ENCODE peak calls at places on chromosomes 13 and 19, in six cellular contexts. One of them, this sample, is unnamed.

GRCh38 chr19:24004166-24004565 is 82.8 kb upstream of the ZNF254 start:
- DNase-seq in PC-3: peak
- DNase-seq in thoracic aorta: no peak
- DNase-seq in heart left ventricle: no peak
- DNase-seq in cardiac muscle cell: no peak
- DNase-seq in stomach: no peak
- DNase-seq in this sample: no peak

GRCh38 chr19:35468637-35469036 is 20.6 kb downstream of the FFAR2 start:
- DNase-seq in PC-3: peak
- DNase-seq in thoracic aorta: no peak
- DNase-seq in heart left ventricle: peak
- DNase-seq in cardiac muscle cell: peak
- DNase-seq in stomach: peak
- DNase-seq in this sample: no peak

GRCh38 chr13:110400786-110401533 is 93.9 kb downstream of the COL4A2 start:
- DNase-seq in PC-3: no peak
- DNase-seq in thoracic aorta: no peak
- DNase-seq in heart left ventricle: no peak
- DNase-seq in cardiac muscle cell: peak
- DNase-seq in stomach: no peak
- DNase-seq in this sample: no peak

GRCh38 chr19:46574533-46574932 is 26.6 kb upstream of the CALM3 start:
- DNase-seq in PC-3: no peak
- DNase-seq in thoracic aorta: no peak
- DNase-seq in heart left ventricle: no peak
- DNase-seq in cardiac muscle cell: peak
- DNase-seq in stomach: no peak
- DNase-seq in this sample: no peak

GRCh38 chr13:39527961-39528720 is 74.9 kb downstream of the LHFPL6 start:
- DNase-seq in PC-3: peak
- DNase-seq in thoracic aorta: no peak
- DNase-seq in heart left ventricle: no peak
- DNase-seq in cardiac muscle cell: peak
- DNase-seq in stomach: no peak
- DNase-seq in this sample: no peak

GRCh38 chr19:12314553-12314952 is 18.9 kb downstream of the ZNF563 start:
- DNase-seq in PC-3: no peak
- DNase-seq in thoracic aorta: no peak
- DNase-seq in heart left ventricle: no peak
- DNase-seq in cardiac muscle cell: no peak
- DNase-seq in stomach: peak
- DNase-seq in this sample: no peak

GRCh38 chr19:2952953-2953481 is 8.2 kb upstream of the ZNF77 start:
- DNase-seq in PC-3: peak
- DNase-seq in thoracic aorta: no peak
- DNase-seq in heart left ventricle: no peak
- DNase-seq in cardiac muscle cell: no peak
- DNase-seq in stomach: peak
- DNase-seq in this sample: no peak

GRCh38 chr19:801861-802496 is 4.7 kb downstream of the PTBP1 start:
- DNase-seq in PC-3: no peak
- DNase-seq in thoracic aorta: no peak
- DNase-seq in heart left ventricle: peak
- DNase-seq in cardiac muscle cell: peak
- DNase-seq in stomach: peak
- DNase-seq in this sample: no peak

GRCh38 chr13:28573595-28574373 is 78.9 kb upstream of the FLT1 start:
- DNase-seq in PC-3: no peak
- DNase-seq in thoracic aorta: no peak
- DNase-seq in heart left ventricle: no peak
- DNase-seq in cardiac muscle cell: no peak
- DNase-seq in stomach: no peak
- DNase-seq in this sample: no peak

GRCh38 chr13:44768775-44769578 is 192.8 kb upstream of the TSC22D1 start:
- DNase-seq in PC-3: peak
- DNase-seq in thoracic aorta: no peak
- DNase-seq in heart left ventricle: no peak
- DNase-seq in cardiac muscle cell: peak
- DNase-seq in stomach: no peak
- DNase-seq in this sample: no peak

GRCh38 chr19:4030552-4030951 is 23.0 kb downstream of the PIAS4 start:
- DNase-seq in PC-3: no peak
- DNase-seq in thoracic aorta: no peak
- DNase-seq in heart left ventricle: no peak
- DNase-seq in cardiac muscle cell: no peak
- DNase-seq in stomach: no peak
- DNase-seq in this sample: no peak

GRCh38 chr13:37403776-37404497 is 194.6 kb downstream of the POSTN start:
- DNase-seq in PC-3: no peak
- DNase-seq in thoracic aorta: no peak
- DNase-seq in heart left ventricle: no peak
- DNase-seq in cardiac muscle cell: peak
- DNase-seq in stomach: no peak
- DNase-seq in this sample: no peak

GRCh38 chr13:94033830-94034642 is 445.4 kb downstream of the DCT start:
- DNase-seq in PC-3: peak
- DNase-seq in thoracic aorta: no peak
- DNase-seq in heart left ventricle: no peak
- DNase-seq in cardiac muscle cell: no peak
- DNase-seq in stomach: no peak
- DNase-seq in this sample: no peak

GRCh38 chr19:1935484-1936208 is 5.3 kb upstream of the CSNK1G2 start:
- DNase-seq in PC-3: peak
- DNase-seq in thoracic aorta: no peak
- DNase-seq in heart left ventricle: no peak
- DNase-seq in cardiac muscle cell: peak
- DNase-seq in stomach: no peak
- DNase-seq in this sample: no peak

GRCh38 chr19:4969772-4970531 is 1.0 kb downstream of the KDM4B start:
- DNase-seq in PC-3: peak
- DNase-seq in thoracic aorta: no peak
- DNase-seq in heart left ventricle: no peak
- DNase-seq in cardiac muscle cell: peak
- DNase-seq in stomach: no peak
- DNase-seq in this sample: peak

GRCh38 chr13:30022796-30023195 is 172.4 kb upstream of the UBL3 start:
- DNase-seq in PC-3: peak
- DNase-seq in thoracic aorta: no peak
- DNase-seq in heart left ventricle: no peak
- DNase-seq in cardiac muscle cell: no peak
- DNase-seq in stomach: no peak
- DNase-seq in this sample: no peak

GRCh38 chr13:52739468-52740071 is at the start of gene CNMD:
- DNase-seq in PC-3: no peak
- DNase-seq in thoracic aorta: no peak
- DNase-seq in heart left ventricle: no peak
- DNase-seq in cardiac muscle cell: no peak
- DNase-seq in stomach: no peak
- DNase-seq in this sample: no peak

GRCh38 chr13:73698859-73699258 is 435.3 kb downstream of the KLF12 start:
- DNase-seq in PC-3: no peak
- DNase-seq in thoracic aorta: no peak
- DNase-seq in heart left ventricle: no peak
- DNase-seq in cardiac muscle cell: no peak
- DNase-seq in stomach: no peak
- DNase-seq in this sample: no peak

GRCh38 chr13:94829201-94829600 is 116.9 kb upstream of the SOX21 start:
- DNase-seq in PC-3: no peak
- DNase-seq in thoracic aorta: no peak
- DNase-seq in heart left ventricle: no peak
- DNase-seq in cardiac muscle cell: no peak
- DNase-seq in stomach: no peak
- DNase-seq in this sample: no peak

GRCh38 chr13:45086484-45086883 is 33.8 kb upstream of the GTF2F2 start:
- DNase-seq in PC-3: peak
- DNase-seq in thoracic aorta: no peak
- DNase-seq in heart left ventricle: no peak
- DNase-seq in cardiac muscle cell: peak
- DNase-seq in stomach: no peak
- DNase-seq in this sample: no peak

GRCh38 chr19:19552811-19553210 is 14.7 kb downstream of the CILP2 start:
- DNase-seq in PC-3: peak
- DNase-seq in thoracic aorta: no peak
- DNase-seq in heart left ventricle: no peak
- DNase-seq in cardiac muscle cell: peak
- DNase-seq in stomach: peak
- DNase-seq in this sample: no peak

GRCh38 chr13:51955281-51955771 is 55.9 kb downstream of the ATP7B start:
- DNase-seq in PC-3: peak
- DNase-seq in thoracic aorta: no peak
- DNase-seq in heart left ventricle: no peak
- DNase-seq in cardiac muscle cell: no peak
- DNase-seq in stomach: no peak
- DNase-seq in this sample: no peak

GRCh38 chr19:35851213-35852028 is 883 bp downstream of the NPHS1 start:
- DNase-seq in PC-3: no peak
- DNase-seq in thoracic aorta: no peak
- DNase-seq in heart left ventricle: no peak
- DNase-seq in cardiac muscle cell: no peak
- DNase-seq in stomach: no peak
- DNase-seq in this sample: no peak

GRCh38 chr13:105587786-105588185 is 947.7 kb downstream of the EFNB2 start:
- DNase-seq in PC-3: peak
- DNase-seq in thoracic aorta: no peak
- DNase-seq in heart left ventricle: no peak
- DNase-seq in cardiac muscle cell: no peak
- DNase-seq in stomach: no peak
- DNase-seq in this sample: no peak

GRCh38 chr19:55820037-55820436 is 11.8 kb downstream of the NLRP11 start:
- DNase-seq in PC-3: no peak
- DNase-seq in thoracic aorta: no peak
- DNase-seq in heart left ventricle: no peak
- DNase-seq in cardiac muscle cell: no peak
- DNase-seq in stomach: no peak
- DNase-seq in this sample: no peak

GRCh38 chr13:113607056-113607455 is 22.5 kb downstream of the TFDP1 start:
- DNase-seq in PC-3: no peak
- DNase-seq in thoracic aorta: no peak
- DNase-seq in heart left ventricle: no peak
- DNase-seq in cardiac muscle cell: no peak
- DNase-seq in stomach: no peak
- DNase-seq in this sample: no peak

GRCh38 chr19:30107351-30107750 is 165.3 kb downstream of the URI1 start:
- DNase-seq in PC-3: no peak
- DNase-seq in thoracic aorta: no peak
- DNase-seq in heart left ventricle: no peak
- DNase-seq in cardiac muscle cell: no peak
- DNase-seq in stomach: no peak
- DNase-seq in this sample: no peak

GRCh38 chr13:37225414-37226047 is 120.1 kb upstream of the CSNK1A1L start:
- DNase-seq in PC-3: no peak
- DNase-seq in thoracic aorta: no peak
- DNase-seq in heart left ventricle: no peak
- DNase-seq in cardiac muscle cell: peak
- DNase-seq in stomach: no peak
- DNase-seq in this sample: no peak

GRCh38 chr13:52096062-52096461 is 32.8 kb downstream of the NEK5 start:
- DNase-seq in PC-3: no peak
- DNase-seq in thoracic aorta: no peak
- DNase-seq in heart left ventricle: no peak
- DNase-seq in cardiac muscle cell: no peak
- DNase-seq in stomach: no peak
- DNase-seq in this sample: no peak

GRCh38 chr19:39377373-39378362 is 13.2 kb downstream of the PAF1 start:
- DNase-seq in PC-3: no peak
- DNase-seq in thoracic aorta: no peak
- DNase-seq in heart left ventricle: no peak
- DNase-seq in cardiac muscle cell: no peak
- DNase-seq in stomach: no peak
- DNase-seq in this sample: no peak

GRCh38 chr13:110453767-110454166 is 107.8 kb downstream of the RAB20 start:
- DNase-seq in PC-3: no peak
- DNase-seq in thoracic aorta: no peak
- DNase-seq in heart left ventricle: no peak
- DNase-seq in cardiac muscle cell: no peak
- DNase-seq in stomach: no peak
- DNase-seq in this sample: no peak

GRCh38 chr19:55090564-55090963 is 14.9 kb downstream of the EPS8L1 start:
- DNase-seq in PC-3: no peak
- DNase-seq in thoracic aorta: no peak
- DNase-seq in heart left ventricle: no peak
- DNase-seq in cardiac muscle cell: no peak
- DNase-seq in stomach: no peak
- DNase-seq in this sample: no peak

GRCh38 chr13:102707465-102707864 is 12.6 kb upstream of the METTL21C start:
- DNase-seq in PC-3: peak
- DNase-seq in thoracic aorta: no peak
- DNase-seq in heart left ventricle: no peak
- DNase-seq in cardiac muscle cell: peak
- DNase-seq in stomach: no peak
- DNase-seq in this sample: no peak
- H3K4me3 ChIP-seq in PC-3: no peak
- H3K4me3 ChIP-seq in thoracic aorta: no peak
- H3K4me3 ChIP-seq in heart left ventricle: no peak
- H3K4me3 ChIP-seq in cardiac muscle cell: no peak
- H3K4me3 ChIP-seq in stomach: no peak
- H3K4me3 ChIP-seq in this sample: no peak

GRCh38 chr13:66994097-66994496 is 236.0 kb downstream of the PCDH9 start:
- DNase-seq in PC-3: no peak
- DNase-seq in thoracic aorta: peak
- DNase-seq in heart left ventricle: peak
- DNase-seq in cardiac muscle cell: peak
- DNase-seq in stomach: peak
- DNase-seq in this sample: peak
- H3K4me3 ChIP-seq in PC-3: no peak
- H3K4me3 ChIP-seq in thoracic aorta: peak
- H3K4me3 ChIP-seq in heart left ventricle: peak
- H3K4me3 ChIP-seq in cardiac muscle cell: no peak
- H3K4me3 ChIP-seq in stomach: peak
- H3K4me3 ChIP-seq in this sample: peak

GRCh38 chr13:109159650-109160309 is 530.4 kb downstream of the MYO16 start:
- DNase-seq in PC-3: no peak
- DNase-seq in thoracic aorta: no peak
- DNase-seq in heart left ventricle: no peak
- DNase-seq in cardiac muscle cell: no peak
- DNase-seq in stomach: no peak
- DNase-seq in this sample: no peak
- H3K4me3 ChIP-seq in PC-3: no peak
- H3K4me3 ChIP-seq in thoracic aorta: no peak
- H3K4me3 ChIP-seq in heart left ventricle: no peak
- H3K4me3 ChIP-seq in cardiac muscle cell: no peak
- H3K4me3 ChIP-seq in stomach: no peak
- H3K4me3 ChIP-seq in this sample: no peak

DNA sequence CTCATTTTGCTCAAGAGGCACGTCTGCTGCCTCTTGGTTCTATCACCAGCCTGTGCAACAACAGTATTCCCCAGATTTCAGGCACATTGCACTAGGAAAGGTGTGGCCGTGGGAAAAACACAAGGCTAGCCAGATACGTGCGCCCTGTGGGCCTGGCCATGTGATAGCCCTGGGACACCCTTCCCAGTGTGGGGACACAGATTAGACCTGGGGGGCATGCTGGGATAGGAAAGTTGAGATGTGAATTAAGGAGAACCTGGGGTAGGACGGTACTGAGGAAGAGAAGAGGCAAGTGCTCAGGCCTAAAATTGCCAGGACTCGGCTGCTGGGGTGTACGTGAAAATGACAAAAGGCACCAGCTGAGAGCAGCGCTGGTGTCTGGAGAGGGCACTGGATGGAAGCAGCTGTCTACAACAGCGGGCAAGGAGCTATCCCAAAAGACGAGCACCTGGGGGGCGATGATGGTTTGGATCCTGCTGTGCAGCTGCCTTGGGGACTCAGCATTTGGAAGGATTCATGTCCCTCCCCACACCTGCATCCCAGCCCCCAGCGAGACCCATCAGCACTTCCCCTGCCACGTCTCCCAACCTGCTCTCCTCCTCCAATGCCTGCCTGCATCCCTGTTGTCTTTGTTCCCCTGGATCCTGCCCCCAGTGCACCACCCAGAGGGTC is 54.3 kb downstream of the GGACT start:
- DNase-seq in PC-3: no peak
- DNase-seq in thoracic aorta: no peak
- DNase-seq in heart left ventricle: no peak
- DNase-seq in cardiac muscle cell: no peak
- DNase-seq in stomach: no peak
- DNase-seq in this sample: peak
- H3K4me3 ChIP-seq in PC-3: no peak
- H3K4me3 ChIP-seq in thoracic aorta: no peak
- H3K4me3 ChIP-seq in heart left ventricle: no peak
- H3K4me3 ChIP-seq in cardiac muscle cell: no peak
- H3K4me3 ChIP-seq in stomach: no peak
- H3K4me3 ChIP-seq in this sample: no peak